ENCODE peak calls at places on chromosomes 13 and 19, in five cellular contexts. Q is endothelial cell of umbilical vein, H is HCT116, N is HepG2, B is GM23248. P is an unnamed sample. For H3K4me1, H3K36me3 and H3K79me2, the result is how much of the 10 kb centered on the place peaks cover.

GRCh38 chr19:35120492-35120891 is 4.9 kb downstream of the FXYD3 start:
- DNase-seq in Q (no peak), H (no peak), N (no peak), B (peak), P (peak)

GRCh38 chr13:80133631-80134083 is 207.3 kb downstream of the SPRY2 start:
- DNase-seq in Q (peak), H (no peak), N (no peak), B (peak), P (no peak)

GRCh38 chr19:45150731-45151725 is 9.8 kb downstream of the NKPD1 start:
- DNase-seq in Q (no peak), H (no peak), N (no peak), B (no peak), P (no peak)

GRCh38 chr13:43245374-43245964 is 222.1 kb downstream of the DNAJC15 start:
- DNase-seq in Q (peak), H (no peak), N (no peak), B (peak), P (no peak)

GRCh38 chr19:38658462-38659306 is 11.2 kb downstream of the ACTN4 start:
- DNase-seq in Q (peak), H (peak), N (peak), B (peak), P (peak)

GRCh38 chr13:99307648-99308339 is 595 bp upstream of the GPR183 start:
- DNase-seq in Q (peak), H (no peak), N (no peak), B (peak), P (no peak)

GRCh38 chr13:87954116-87954515 is 282.9 kb downstream of the SLITRK5 start:
- DNase-seq in Q (no peak), H (no peak), N (no peak), B (no peak), P (no peak)

GRCh38 chr13:27534108-27534975 is 84.0 kb upstream of the MTIF3 start:
- DNase-seq in Q (no peak), H (no peak), N (no peak), B (no peak), P (no peak)

GRCh38 chr13:43804461-43805070 is 17.8 kb upstream of the ENOX1 start:
- DNase-seq in Q (peak), H (peak), N (peak), B (peak), P (no peak)

GRCh38 chr13:96822900-96823299 is 171.4 kb downstream of the OXGR1 start:
- DNase-seq in Q (peak), H (peak), N (peak), B (peak), P (no peak)

GRCh38 chr19:47310819-47311218 is 1.2 kb downstream of the C5AR1 start:
- DNase-seq in Q (no peak), H (no peak), N (peak), B (peak), P (no peak)

GRCh38 chr13:23790591-23791170 is 98.5 kb downstream of the MIPEP start:
- DNase-seq in Q (no peak), H (no peak), N (no peak), B (peak), P (no peak)

GRCh38 chr19:40165362-40165937 is 25.8 kb upstream of the MAP3K10 start:
- DNase-seq in Q (peak), H (peak), N (peak), B (peak), P (no peak)

GRCh38 chr19:32817252-32817912 is 52.2 kb downstream of the SLC7A9 start:
- DNase-seq in Q (no peak), H (no peak), N (peak), B (no peak), P (no peak)

GRCh38 chr13:24540236-24541126 is 27.9 kb upstream of the PARP4 start:
- DNase-seq in Q (peak), H (no peak), N (peak), B (no peak), P (no peak)

GRCh38 chr19:30696514-30696913 is 324.3 kb downstream of the ZNF536 start:
- DNase-seq in Q (no peak), H (no peak), N (no peak), B (no peak), P (no peak)

GRCh38 chr13:34114581-34114980 is 296.6 kb downstream of the RFC3 start:
- DNase-seq in Q (no peak), H (no peak), N (no peak), B (no peak), P (no peak)

GRCh38 chr19:19381007-19381926 is 24.2 kb upstream of the GATAD2A start:
- DNase-seq in Q (no peak), H (no peak), N (no peak), B (no peak), P (no peak)

GRCh38 chr13:42001580-42001979 is 40.7 kb upstream of the VWA8 start:
- DNase-seq in Q (no peak), H (no peak), N (no peak), B (peak), P (no peak)

GRCh38 chr19:49549045-49549444 is 21.2 kb downstream of the RCN3 start:
- DNase-seq in Q (no peak), H (no peak), N (no peak), B (no peak), P (no peak)

GRCh38 chr13:99982021-99982740 is 597 bp downstream of the ZIC2 start:
- DNase-seq in Q (no peak), H (no peak), N (no peak), B (peak), P (no peak)

GRCh38 chr19:19268453-19269385 is 4.4 kb downstream of the TM6SF2 start:
- DNase-seq in Q (no peak), H (no peak), N (no peak), B (no peak), P (no peak)

GRCh38 chr19:51407631-51408131 is 9.8 kb downstream of the SIGLEC10 start:
- DNase-seq in Q (peak), H (peak), N (peak), B (peak), P (no peak)

GRCh38 chr19:40315812-40316475 is 30.8 kb upstream of the AKT2 start:
- DNase-seq in Q (no peak), H (no peak), N (no peak), B (no peak), P (no peak)

GRCh38 chr13:47901451-47901850 is 99.6 kb downstream of the SUCLA2 start:
- DNase-seq in Q (no peak), H (no peak), N (no peak), B (peak), P (no peak)

GRCh38 chr13:29808264-29808663 is 42.2 kb downstream of the UBL3 start:
- DNase-seq in Q (no peak), H (no peak), N (no peak), B (no peak), P (no peak)

GRCh38 chr13:25319781-25320180 is 18.4 kb downstream of the NUP58 start:
- DNase-seq in Q (no peak), H (no peak), N (no peak), B (no peak), P (no peak)

GRCh38 chr19:58469241-58470013 is 2.5 kb downstream of the ZNF324 start:
- DNase-seq in Q (no peak), H (no peak), N (no peak), B (no peak), P (no peak)

GRCh38 chr19:14383898-14384669 is 2.8 kb downstream of the ADGRE5 start:
- DNase-seq in Q (no peak), H (no peak), N (no peak), B (peak), P (no peak)

GRCh38 chr19:947090-947706 is 21.4 kb downstream of the ARID3A start:
- DNase-seq in Q (no peak), H (no peak), N (no peak), B (no peak), P (no peak)

GRCh38 chr19:945401-946252 is 19.8 kb downstream of the ARID3A start:
- DNase-seq in Q (no peak), H (no peak), N (no peak), B (no peak), P (no peak)

GRCh38 chr19:943551-944170 is 17.8 kb downstream of the ARID3A start:
- DNase-seq in Q (no peak), H (no peak), N (no peak), B (no peak), P (no peak)

GRCh38 chr19:944171-944567 is 18.3 kb downstream of the ARID3A start:
- DNase-seq in Q (no peak), H (no peak), N (no peak), B (no peak), P (no peak)

GRCh38 chr19:944663-945241 is 18.9 kb downstream of the ARID3A start:
- DNase-seq in Q (no peak), H (no peak), N (no peak), B (no peak), P (no peak)
- H3K4me1 ChIP-seq in Q (under half), H (under half), N (under half), B (under half), P (under half)

GRCh38 chr13:71661921-71662320 is 205.1 kb downstream of the DACH1 start:
- DNase-seq in Q (peak), H (no peak), N (no peak), B (no peak), P (no peak)

GRCh38 chr13:71659427-71659826 is 207.6 kb downstream of the DACH1 start:
- DNase-seq in Q (no peak), H (no peak), N (no peak), B (no peak), P (no peak)

GRCh38 chr13:71663431-71663830 is 203.6 kb downstream of the DACH1 start:
- DNase-seq in Q (no peak), H (no peak), N (no peak), B (no peak), P (no peak)
- H3K36me3 ChIP-seq in Q (under half), H (under half), N (under half), B (under half), P (under half)

GRCh38 chr19:1211494-1212234 is 6.1 kb downstream of the STK11 start:
- DNase-seq in Q (no peak), H (no peak), N (no peak), B (no peak), P (no peak)
- H3K79me2 ChIP-seq in Q (half or more), H (half or more), N (half or more), B (half or more), P (half or more)

GRCh38 chr13:110354209-110354627 is 47.1 kb downstream of the COL4A2 start:
- DNase-seq in Q (no peak), H (no peak), N (no peak), B (no peak), P (no peak)
- H3K4me1 ChIP-seq in Q (under half), H (under half), N (under half), B (under half), P (under half)

DNA sequence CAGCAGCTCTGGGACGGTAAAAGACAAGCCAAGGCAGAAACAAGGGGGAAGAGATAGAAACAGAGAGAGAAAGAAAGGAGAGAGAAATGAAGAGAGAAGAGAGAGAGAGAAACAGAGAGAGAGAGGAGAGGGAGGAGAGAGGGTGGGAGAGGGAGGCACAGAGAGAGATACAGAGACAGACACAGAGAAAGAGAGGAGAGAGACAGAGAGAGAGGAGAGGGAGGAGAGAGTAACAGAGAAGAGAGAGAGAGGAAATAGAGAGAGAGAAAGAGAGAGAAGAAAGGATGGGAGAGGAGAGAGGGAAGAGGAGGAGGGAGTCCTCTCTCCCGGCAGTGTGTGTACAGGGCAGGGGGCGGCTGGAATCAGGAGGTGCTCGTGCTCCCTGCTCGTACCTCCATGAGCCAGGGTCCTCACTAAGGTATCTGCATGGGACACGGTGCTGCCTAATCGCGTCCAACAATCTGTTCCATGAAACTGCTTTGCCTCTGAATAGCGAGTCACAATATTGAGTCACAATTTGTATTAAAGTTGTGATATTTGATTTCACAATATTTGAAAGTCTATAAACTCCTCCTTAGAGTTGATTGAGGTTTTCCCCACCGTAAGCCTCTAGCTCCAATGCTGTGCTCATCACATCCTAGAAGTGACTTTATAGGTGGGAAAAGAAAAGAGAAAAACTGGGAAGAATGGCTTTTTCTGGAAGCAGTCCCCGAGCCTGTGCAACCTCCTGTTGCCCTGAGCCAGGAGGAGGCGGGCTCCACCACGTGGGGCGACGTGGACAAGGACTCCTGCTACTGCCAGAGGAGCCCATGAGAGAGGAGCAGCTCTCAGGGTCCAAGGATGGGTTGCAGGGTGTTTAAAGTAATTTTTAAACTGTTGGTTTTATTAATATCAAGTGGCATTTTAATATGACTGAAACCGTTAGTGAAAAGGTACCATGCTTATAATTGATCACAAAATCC is 81.7 kb upstream of the ARHGEF7 start:
- DNase-seq in Q (no peak), H (no peak), N (no peak), B (peak), P (no peak)
- H3K36me3 ChIP-seq in Q (under half), H (under half), N (under half), B (under half), P (under half)